ENCODE peak calls at places on chromosomes 11 and 22, in nine cellular contexts. G is neuronal stem cell; L is Caki2; O is AG04450; B is sciatic nerve; I is colonic mucosa; F is OCI-M1; Y is fibroblast of pulmonary artery; M is activated CD4-positive, alpha-beta T cell treated with anti-CD3 and anti-CD28 coated beads for 24 hours. R is an unnamed sample.

GRCh38 chr11:61480936-61481335 is 27.6 kb upstream of the LRRC10B start:
- DNase-seq in G (peak; percentile 93), L (peak; percentile 29), O (no peak), B (no peak), F (peak; percentile 4), I (peak; percentile 29), Y (peak; percentile 34), M (no peak), R (no peak)

GRCh38 chr11:808427-809286 is 1.1 kb upstream of the RPLP2 start:
- DNase-seq in I (no peak), Y (no peak), L (no peak), O (no peak), B (no peak), F (peak; percentile 64), M (no peak), G (no peak), R (no peak)

GRCh38 chr11:126115820-126116319 is 53.2 kb upstream of the CDON start:
- DNase-seq in L (peak; percentile 62), G (no peak), O (peak; percentile 77), B (peak; percentile 72), I (peak; percentile 72), F (peak; percentile 15), M (no peak), Y (peak; percentile 73), R (peak; percentile 78)

GRCh38 chr11:85647604-85648299 is at the start of gene TMEM126A:
- DNase-seq in F (peak; percentile 100), G (peak; percentile 78), L (peak; percentile 85), M (peak; percentile 87), O (peak; percentile 50), I (peak; percentile 93), Y (peak; percentile 82), B (peak; percentile 92), R (peak; percentile 84)

GRCh38 chr11:101553891-101554292 is 29.9 kb downstream of the TRPC6 start:
- DNase-seq in O (peak; percentile 72), G (no peak), I (no peak), M (no peak), L (no peak), Y (no peak), F (no peak), B (no peak), R (no peak)

GRCh38 chr11:1162153-1162497 is 4.4 kb downstream of the MUC5AC start:
- DNase-seq in I (no peak), L (no peak), Y (no peak), M (no peak), O (no peak), G (no peak), B (no peak), F (no peak), R (no peak)

GRCh38 chr11:35946766-35947165 is 2.9 kb downstream of the LDLRAD3 start:
- DNase-seq in G (no peak), F (no peak), O (no peak), B (no peak), L (no peak), M (no peak), I (no peak), Y (no peak), R (peak; percentile 35)

GRCh38 chr11:45062974-45063635 is 83.3 kb upstream of the PRDM11 start:
- DNase-seq in Y (no peak), M (no peak), L (no peak), B (no peak), O (no peak), F (no peak), G (no peak), I (no peak), R (no peak)

GRCh38 chr11:34161812-34162506 is 56.5 kb downstream of the NAT10 start:
- DNase-seq in O (no peak), G (no peak), I (no peak), M (peak; percentile 18), L (peak; percentile 78), B (no peak), Y (no peak), F (no peak), R (no peak)

GRCh38 chr11:35914824-35915223 is 29.0 kb upstream of the LDLRAD3 start:
- DNase-seq in I (no peak), M (no peak), G (no peak), Y (no peak), L (no peak), B (no peak), O (no peak), F (peak; percentile 83), R (no peak)

GRCh38 chr22:30198152-30198845 is 48.3 kb downstream of the LIF start:
- DNase-seq in L (no peak), Y (peak; percentile 33), F (no peak), O (no peak), I (no peak), G (no peak), B (no peak), M (no peak), R (no peak)

GRCh38 chr22:46390652-46391301 is 55.3 kb downstream of the TRMU start:
- DNase-seq in F (no peak), O (peak; percentile 6), I (no peak), G (no peak), B (peak; percentile 82), Y (peak; percentile 52), M (no peak), L (no peak), R (peak; percentile 14)

GRCh38 chr22:49951986-49952896 is 8.3 kb upstream of the PIM3 start:
- DNase-seq in B (no peak), M (no peak), Y (peak; percentile 89), O (peak; percentile 69), I (no peak), F (no peak), G (no peak), L (peak; percentile 77), R (peak; percentile 52)

GRCh38 chr11:36265793-36266628 is 23.2 kb downstream of the COMMD9 start:
- DNase-seq in M (peak; percentile 38), F (peak; percentile 66), B (peak; percentile 75), L (peak; percentile 23), G (peak; percentile 71), I (peak; percentile 52), Y (peak; percentile 60), O (no peak), R (peak; percentile 34)

GRCh38 chr22:45499746-45500145 is 2.9 kb upstream of the FBLN1 start:
- DNase-seq in F (no peak), M (no peak), G (no peak), L (no peak), B (no peak), O (no peak), Y (no peak), I (no peak), R (no peak)

GRCh38 chr22:30234786-30235470 is 11.6 kb downstream of the LIF start:
- DNase-seq in O (peak; percentile 47), G (no peak), Y (no peak), M (no peak), L (no peak), F (no peak), B (no peak), I (no peak), R (peak; percentile 90)

GRCh38 chr11:37595845-37596244 is 997.8 kb upstream of the RAG2 start:
- DNase-seq in G (no peak), I (no peak), F (no peak), L (no peak), M (no peak), Y (no peak), B (no peak), O (no peak), R (no peak)

GRCh38 chr11:46305295-46305694 is 27.8 kb downstream of the CREB3L1 start:
- DNase-seq in L (no peak), I (no peak), Y (peak; percentile 78), B (no peak), O (no peak), F (peak; percentile 53), M (no peak), G (no peak), R (no peak)

GRCh38 chr22:43412808-43413785 is 1.3 kb downstream of the MPPED1 start:
- DNase-seq in L (no peak), Y (no peak), F (no peak), I (no peak), M (no peak), O (no peak), G (peak; percentile 67), B (no peak), R (no peak)

GRCh38 chr22:22711532-22711913 is 67.1 kb downstream of the GGTLC2 start:
- DNase-seq in I (no peak), F (no peak), B (no peak), O (no peak), G (no peak), M (no peak), Y (no peak), L (no peak), R (no peak)

GRCh38 chr11:76783901-76784813 is 1.0 kb downstream of the TSKU start:
- DNase-seq in F (peak; percentile 85), G (peak; percentile 85), M (no peak), O (no peak), I (peak; percentile 53), L (peak; percentile 54), B (peak; percentile 76), Y (peak; percentile 61), R (peak; percentile 85)

GRCh38 chr22:17782621-17783020 is 8.4 kb upstream of the BID start:
- DNase-seq in I (peak; percentile 60), O (no peak), M (no peak), B (no peak), F (no peak), Y (no peak), G (no peak), L (no peak), R (no peak)

GRCh38 chr11:122882809-122883681 is 486 bp downstream of the JHY start:
- DNase-seq in G (peak; percentile 31), O (no peak), F (no peak), Y (peak; percentile 64), I (peak; percentile 54), B (peak; percentile 74), L (peak; percentile 82), M (peak; percentile 7), R (no peak)

GRCh38 chr11:105298630-105299029 is 159.1 kb upstream of the CARD18 start:
- DNase-seq in B (no peak), G (no peak), M (no peak), I (no peak), F (no peak), O (no peak), Y (peak; percentile 6), L (no peak), R (peak; percentile 20)

GRCh38 chr11:77672276-77672675 is 34.7 kb upstream of the CLNS1A start:
- DNase-seq in I (peak; percentile 53), O (peak; percentile 90), L (no peak), F (no peak), Y (peak; percentile 95), B (no peak), G (no peak), M (no peak), R (peak; percentile 92)

GRCh38 chr11:78226684-78227680 is 38.3 kb downstream of the USP35 start:
- DNase-seq in M (no peak), Y (no peak), L (no peak), F (no peak), G (no peak), B (no peak), I (no peak), O (no peak), R (no peak)

GRCh38 chr11:8714622-8715225 is 32.1 kb downstream of the RPL27A start:
- DNase-seq in L (no peak), M (no peak), Y (no peak), O (no peak), I (no peak), B (no peak), G (no peak), F (no peak), R (no peak)

GRCh38 chr11:129143335-129143734 is 48.8 kb downstream of the ARHGAP32 start:
- DNase-seq in M (no peak), Y (peak; percentile 98), O (peak; percentile 93), I (peak; percentile 74), L (peak; percentile 84), G (peak; percentile 1), B (peak; percentile 75), F (peak; percentile 8), R (peak; percentile 100)

GRCh38 chr11:64226507-64227051 is 505 bp downstream of the NUDT22 start:
- DNase-seq in O (no peak), L (peak; percentile 46), I (peak; percentile 79), B (peak; percentile 75), F (peak; percentile 61), M (no peak), G (no peak), Y (no peak), R (no peak)